ENCODE peak calls at places on chromosomes 5 and 9, in four cellular contexts. One of them, this sample, is unnamed.

GRCh38 chr5:167895899-167896659 is 395.4 kb upstream of the WWC1 start:
- DNase-seq in HepG2: no peak
- DNase-seq in GM12878: no peak
- DNase-seq in H1: no peak
- DNase-seq in this sample: no peak

GRCh38 chr9:84152204-84152603 is 171.6 kb downstream of the RMI1 start:
- DNase-seq in GM12878: no peak
- DNase-seq in HepG2: no peak
- DNase-seq in H1: no peak
- DNase-seq in this sample: no peak

GRCh38 chr5:1537166-1538154 is 13.7 kb upstream of the LPCAT1 start:
- DNase-seq in HepG2: no peak
- DNase-seq in GM12878: no peak
- DNase-seq in H1: no peak
- DNase-seq in this sample: no peak

GRCh38 chr9:90034071-90034470 is 429.3 kb downstream of the GADD45G start:
- DNase-seq in HepG2: no peak
- DNase-seq in GM12878: no peak
- DNase-seq in H1: no peak
- DNase-seq in this sample: no peak

GRCh38 chr5:10304932-10305331 is 2.8 kb downstream of the CMBL start:
- DNase-seq in HepG2: no peak
- DNase-seq in GM12878: no peak
- DNase-seq in H1: no peak
- DNase-seq in this sample: no peak

GRCh38 chr5:59525957-59526356 is 367.6 kb downstream of the PDE4D start:
- DNase-seq in H1: no peak
- DNase-seq in HepG2: peak; percentile 27
- DNase-seq in GM12878: no peak
- DNase-seq in this sample: no peak

GRCh38 chr5:16964821-16965220 is 28.7 kb upstream of the MYO10 start:
- DNase-seq in HepG2: no peak
- DNase-seq in GM12878: no peak
- DNase-seq in H1: no peak
- DNase-seq in this sample: no peak

GRCh38 chr5:31637851-31638250 is 1.1 kb upstream of the PDZD2 start:
- DNase-seq in H1: no peak
- DNase-seq in HepG2: no peak
- DNase-seq in GM12878: no peak
- DNase-seq in this sample: no peak

GRCh38 chr9:75071530-75072122 is 16.3 kb downstream of the NMRK1 start:
- DNase-seq in HepG2: no peak
- DNase-seq in H1: no peak
- DNase-seq in GM12878: no peak
- DNase-seq in this sample: no peak

GRCh38 chr9:77876091-77876490 is 155.5 kb downstream of the GNAQ start:
- DNase-seq in H1: no peak
- DNase-seq in GM12878: no peak
- DNase-seq in HepG2: no peak
- DNase-seq in this sample: no peak

GRCh38 chr9:86282979-86283535 is 719 bp upstream of the ISCA1 start:
- DNase-seq in H1: no peak
- DNase-seq in HepG2: no peak
- DNase-seq in GM12878: no peak
- DNase-seq in this sample: no peak

GRCh38 chr5:168976311-168976893 is 324.5 kb downstream of the SLIT3 start:
- DNase-seq in H1: no peak
- DNase-seq in GM12878: no peak
- DNase-seq in HepG2: no peak
- DNase-seq in this sample: no peak

GRCh38 chr9:6525326-6526040 is 112.5 kb downstream of the UHRF2 start:
- DNase-seq in HepG2: no peak
- DNase-seq in H1: no peak
- DNase-seq in GM12878: no peak
- DNase-seq in this sample: no peak

GRCh38 chr5:52767217-52767743 is 20.4 kb upstream of the ITGA1 start:
- DNase-seq in H1: no peak
- DNase-seq in HepG2: no peak
- DNase-seq in GM12878: no peak
- DNase-seq in this sample: no peak

GRCh38 chr5:9652295-9652694 is 22.1 kb upstream of the TAS2R1 start:
- DNase-seq in HepG2: no peak
- DNase-seq in GM12878: no peak
- DNase-seq in H1: no peak
- DNase-seq in this sample: no peak

GRCh38 chr5:5704352-5704751 is 281.9 kb downstream of the ICE1 start:
- DNase-seq in H1: no peak
- DNase-seq in HepG2: no peak
- DNase-seq in GM12878: no peak
- DNase-seq in this sample: no peak

GRCh38 chr5:74631088-74631960 is 9.2 kb downstream of the ENC1 start:
- DNase-seq in H1: no peak
- DNase-seq in GM12878: peak; percentile 97
- DNase-seq in HepG2: no peak
- DNase-seq in this sample: no peak

GRCh38 chr9:94719878-94720277 is 6.6 kb upstream of the AOPEP start:
- DNase-seq in H1: no peak
- DNase-seq in HepG2: no peak
- DNase-seq in GM12878: no peak
- DNase-seq in this sample: no peak

GRCh38 chr9:112337547-112337946 is 4.1 kb upstream of the PTBP3 start:
- DNase-seq in H1: no peak
- DNase-seq in GM12878: no peak
- DNase-seq in HepG2: peak; percentile 80
- DNase-seq in this sample: no peak

GRCh38 chr5:174448041-174448440 is 276.3 kb upstream of the MSX2 start:
- DNase-seq in HepG2: no peak
- DNase-seq in H1: no peak
- DNase-seq in GM12878: no peak
- DNase-seq in this sample: no peak

GRCh38 chr5:68392608-68393007 is 177.1 kb downstream of the PIK3R1 start:
- DNase-seq in H1: no peak
- DNase-seq in HepG2: no peak
- DNase-seq in GM12878: no peak
- DNase-seq in this sample: no peak

GRCh38 chr5:151706906-151707305 is 20.2 kb upstream of the SPARC start:
- DNase-seq in HepG2: no peak
- DNase-seq in H1: no peak
- DNase-seq in GM12878: no peak
- DNase-seq in this sample: no peak

GRCh38 chr9:79145442-79145841 is 426.3 kb upstream of the TLE4 start:
- DNase-seq in HepG2: no peak
- DNase-seq in H1: no peak
- DNase-seq in GM12878: no peak
- DNase-seq in this sample: no peak

GRCh38 chr5:56814361-56814962 is 887 bp upstream of the MAP3K1 start:
- DNase-seq in GM12878: no peak
- DNase-seq in HepG2: peak; percentile 28
- DNase-seq in H1: no peak
- DNase-seq in this sample: no peak

GRCh38 chr5:1763548-1763911 is 36.1 kb downstream of the MRPL36 start:
- DNase-seq in HepG2: peak; percentile 43
- DNase-seq in GM12878: no peak
- DNase-seq in H1: no peak
- DNase-seq in this sample: peak; percentile 13

GRCh38 chr5:12911156-12911555 is 1006.9 kb upstream of the CTNND2 start:
- DNase-seq in HepG2: no peak
- DNase-seq in H1: no peak
- DNase-seq in GM12878: no peak
- DNase-seq in this sample: no peak

GRCh38 chr5:177429248-177430045 is 3.0 kb downstream of the GRK6 start:
- DNase-seq in H1: no peak
- DNase-seq in HepG2: no peak
- DNase-seq in GM12878: peak; percentile 72
- DNase-seq in this sample: no peak

GRCh38 chr9:98916660-98917059 is 27.0 kb upstream of the COL15A1 start:
- DNase-seq in HepG2: no peak
- DNase-seq in H1: no peak
- DNase-seq in GM12878: no peak
- DNase-seq in this sample: no peak

GRCh38 chr5:170752257-170753215 is 31.0 kb upstream of the GABRP start:
- DNase-seq in GM12878: no peak
- DNase-seq in H1: no peak
- DNase-seq in HepG2: no peak
- DNase-seq in this sample: no peak

GRCh38 chr5:61262080-61262479 is 70.0 kb upstream of the ZSWIM6 start:
- DNase-seq in GM12878: no peak
- DNase-seq in HepG2: no peak
- DNase-seq in H1: no peak
- DNase-seq in this sample: no peak

GRCh38 chr5:101431201-101431600 is 528.1 kb upstream of the ST8SIA4 start:
- DNase-seq in HepG2: no peak
- DNase-seq in GM12878: no peak
- DNase-seq in H1: no peak
- DNase-seq in this sample: no peak
- TF ChIP-seq SUZ12 in HepG2: no peak
- TF ChIP-seq SUZ12 in GM12878: no peak
- TF ChIP-seq SUZ12 in H1: no peak
- TF ChIP-seq SUZ12 in this sample: no peak

DNA sequence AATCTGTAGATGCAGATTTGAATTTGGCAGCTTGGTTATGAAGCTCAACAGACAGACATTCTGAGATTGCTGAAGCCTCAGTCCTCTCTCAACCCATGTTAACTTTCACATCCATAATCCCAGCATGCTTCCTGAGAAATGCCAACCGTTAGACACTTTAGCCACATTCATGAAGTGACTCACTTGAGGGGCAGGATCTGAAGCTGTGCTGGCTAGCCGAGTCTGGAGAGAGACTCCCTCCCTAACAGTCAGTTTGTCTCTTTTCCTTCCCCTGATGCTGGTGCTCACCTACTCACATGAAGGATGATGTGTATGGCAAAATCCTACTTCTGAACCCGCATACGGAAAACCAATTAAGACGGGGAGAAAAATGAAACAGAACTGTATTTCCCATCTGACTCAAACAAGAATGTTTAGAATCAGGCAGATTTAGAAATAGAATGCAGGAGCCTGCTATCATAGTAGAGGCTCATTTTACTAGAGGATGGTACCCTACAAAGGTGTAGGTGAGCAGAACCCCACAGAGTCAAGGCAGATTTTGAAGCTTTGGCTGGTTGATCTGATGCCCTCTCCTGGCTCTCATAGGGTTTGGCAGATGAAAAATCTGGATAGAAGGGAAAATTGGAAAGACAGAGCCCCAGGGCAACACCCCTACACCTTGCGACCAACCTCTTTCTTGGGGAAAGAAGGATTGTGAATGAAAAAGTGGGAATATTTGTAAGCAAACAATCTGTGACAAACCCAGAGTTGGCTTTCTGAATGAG is 150.9 kb upstream of the LHFPL2 start:
- DNase-seq in H1: no peak
- DNase-seq in HepG2: no peak
- DNase-seq in GM12878: no peak
- DNase-seq in this sample: no peak
- TF ChIP-seq YY1 in H1: no peak
- TF ChIP-seq YY1 in HepG2: no peak
- TF ChIP-seq YY1 in GM12878: no peak
- TF ChIP-seq YY1 in this sample: no peak

GRCh38 chr9:134993996-134994720 is 76.4 kb upstream of the FCN1 start:
- DNase-seq in GM12878: no peak
- DNase-seq in H1: no peak
- DNase-seq in HepG2: no peak
- DNase-seq in this sample: no peak

GRCh38 chr9:134992755-134993124 is 75.0 kb upstream of the FCN1 start:
- DNase-seq in HepG2: no peak
- DNase-seq in H1: no peak
- DNase-seq in GM12878: no peak
- DNase-seq in this sample: no peak

GRCh38 chr9:134993416-134993815 is 75.7 kb upstream of the FCN1 start:
- DNase-seq in GM12878: no peak
- DNase-seq in HepG2: no peak
- DNase-seq in H1: no peak
- DNase-seq in this sample: no peak

GRCh38 chr9:134989206-134990065 is 71.7 kb upstream of the FCN1 start:
- DNase-seq in H1: no peak
- DNase-seq in HepG2: no peak
- DNase-seq in GM12878: no peak
- DNase-seq in this sample: no peak

DNA sequence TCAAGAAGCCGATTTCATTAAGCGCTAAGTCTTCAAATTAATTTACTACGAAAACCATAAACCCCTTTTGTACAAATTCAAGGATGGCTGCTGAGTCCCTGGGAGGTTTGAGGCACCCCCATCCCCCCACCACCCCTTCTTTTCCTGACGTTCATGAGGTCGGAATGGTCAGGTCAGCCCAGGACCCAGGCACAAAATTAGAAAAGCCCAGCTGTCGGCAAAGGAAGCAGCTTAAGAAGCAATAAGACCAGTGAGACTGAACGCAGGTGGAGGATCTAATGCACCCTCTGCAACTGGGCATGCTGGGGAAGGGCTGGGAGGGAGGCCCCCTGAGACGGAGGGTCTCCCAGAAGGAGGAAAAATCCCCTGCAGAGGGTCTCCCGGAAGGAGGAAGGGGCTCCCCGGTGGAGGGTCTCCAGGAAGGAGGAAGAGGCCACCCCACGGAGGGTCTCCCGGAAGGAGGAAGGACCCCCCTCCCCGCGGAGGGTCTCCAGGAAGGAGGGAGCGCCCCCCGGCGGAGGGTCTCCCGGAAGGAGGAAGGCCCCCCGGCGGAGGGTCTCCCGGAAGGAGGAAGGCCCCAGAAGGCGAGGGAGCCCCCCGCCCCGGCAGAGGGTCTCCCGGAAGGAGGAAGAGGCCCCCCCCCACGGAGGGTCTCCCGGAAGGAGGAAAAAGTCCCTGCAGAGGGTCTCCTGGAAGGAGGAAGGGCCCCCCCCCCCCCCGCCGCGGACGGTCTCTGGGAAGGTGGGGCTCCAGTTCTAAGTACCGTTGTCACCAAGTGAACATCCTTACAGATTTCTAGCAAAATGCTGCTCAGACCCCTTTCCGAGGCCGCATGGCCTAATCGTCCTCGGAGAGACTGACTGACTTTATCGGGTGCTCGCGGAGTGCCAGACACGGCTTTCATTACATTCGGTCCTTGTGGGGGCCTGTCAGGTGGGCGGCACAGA is 74.4 kb upstream of the FCN1 start:
- DNase-seq in GM12878: no peak
- DNase-seq in HepG2: no peak
- DNase-seq in H1: no peak
- DNase-seq in this sample: no peak
- TF ChIP-seq SUZ12 in GM12878: no peak
- TF ChIP-seq SUZ12 in HepG2: no peak
- TF ChIP-seq SUZ12 in H1: no peak
- TF ChIP-seq SUZ12 in this sample: no peak

GRCh38 chr5:141515141-141515540 is 26.3 kb downstream of the PCDHGC5 start:
- DNase-seq in GM12878: no peak
- DNase-seq in HepG2: no peak
- DNase-seq in H1: no peak
- DNase-seq in this sample: no peak

GRCh38 chr5:141515946-141516647 is 27.2 kb downstream of the PCDHGC5 start:
- DNase-seq in HepG2: no peak
- DNase-seq in H1: no peak
- DNase-seq in GM12878: no peak
- DNase-seq in this sample: no peak

GRCh38 chr5:141517902-141518610 is 29.2 kb downstream of the PCDHGC5 start:
- DNase-seq in HepG2: no peak
- DNase-seq in H1: no peak
- DNase-seq in GM12878: no peak
- DNase-seq in this sample: no peak

GRCh38 chr5:141517321-141517720 is 28.4 kb downstream of the PCDHGC5 start:
- DNase-seq in H1: no peak
- DNase-seq in GM12878: no peak
- DNase-seq in HepG2: no peak
- DNase-seq in this sample: no peak

GRCh38 chr5:141516648-141517025 is 27.8 kb downstream of the PCDHGC5 start:
- DNase-seq in HepG2: no peak
- DNase-seq in H1: no peak
- DNase-seq in GM12878: no peak
- DNase-seq in this sample: no peak
- TF ChIP-seq YY1 in HepG2: no peak
- TF ChIP-seq YY1 in H1: no peak
- TF ChIP-seq YY1 in GM12878: no peak
- TF ChIP-seq YY1 in this sample: no peak

This sample was measured in NT2/D1.